ENCODE peak calls at places on chromosomes 13 and 19, in four cellular contexts. V, X, Z and J are unnamed samples.
A peak's percentile ranks its signal among the peaks of the same experiment; 100 is the strongest.

GRCh38 chr19:2048959-2049740 is 1.9 kb downstream of the MKNK2 start:
- DNase-seq in V (no peak), X (no peak), Z (no peak), J (no peak)

GRCh38 chr13:109729031-109729870 is 57.1 kb downstream of the IRS2 start:
- DNase-seq in V (no peak), X (no peak), Z (no peak), J (no peak)

GRCh38 chr13:33083054-33083453 is 66.8 kb downstream of the KL start:
- DNase-seq in V (no peak), X (no peak), Z (no peak), J (no peak)

GRCh38 chr19:39342647-39343305 is 555 bp downstream of the SAMD4B start:
- DNase-seq in V (no peak), X (peak; percentile 29), Z (no peak), J (no peak)

GRCh38 chr13:98842858-98843481 is 90.5 kb upstream of the SLC15A1 start:
- DNase-seq in V (peak; percentile 80), X (peak; percentile 60), Z (peak; percentile 82), J (peak; percentile 76)

GRCh38 chr13:20833900-20834679 is 60.3 kb upstream of the EEF1AKMT1 start:
- DNase-seq in V (no peak), X (no peak), Z (no peak), J (no peak)

GRCh38 chr19:32870154-32870573 is 597 bp upstream of the SLC7A9 start:
- DNase-seq in V (no peak), X (no peak), Z (no peak), J (no peak)

GRCh38 chr19:35628565-35629331 is at the start of gene RBM42:
- DNase-seq in V (peak; percentile 99), X (peak; percentile 97), Z (peak; percentile 97), J (peak; percentile 100)

GRCh38 chr13:76349700-76350099 is 536.5 kb downstream of the KCTD12 start:
- DNase-seq in V (no peak), X (no peak), Z (no peak), J (no peak)

DNA sequence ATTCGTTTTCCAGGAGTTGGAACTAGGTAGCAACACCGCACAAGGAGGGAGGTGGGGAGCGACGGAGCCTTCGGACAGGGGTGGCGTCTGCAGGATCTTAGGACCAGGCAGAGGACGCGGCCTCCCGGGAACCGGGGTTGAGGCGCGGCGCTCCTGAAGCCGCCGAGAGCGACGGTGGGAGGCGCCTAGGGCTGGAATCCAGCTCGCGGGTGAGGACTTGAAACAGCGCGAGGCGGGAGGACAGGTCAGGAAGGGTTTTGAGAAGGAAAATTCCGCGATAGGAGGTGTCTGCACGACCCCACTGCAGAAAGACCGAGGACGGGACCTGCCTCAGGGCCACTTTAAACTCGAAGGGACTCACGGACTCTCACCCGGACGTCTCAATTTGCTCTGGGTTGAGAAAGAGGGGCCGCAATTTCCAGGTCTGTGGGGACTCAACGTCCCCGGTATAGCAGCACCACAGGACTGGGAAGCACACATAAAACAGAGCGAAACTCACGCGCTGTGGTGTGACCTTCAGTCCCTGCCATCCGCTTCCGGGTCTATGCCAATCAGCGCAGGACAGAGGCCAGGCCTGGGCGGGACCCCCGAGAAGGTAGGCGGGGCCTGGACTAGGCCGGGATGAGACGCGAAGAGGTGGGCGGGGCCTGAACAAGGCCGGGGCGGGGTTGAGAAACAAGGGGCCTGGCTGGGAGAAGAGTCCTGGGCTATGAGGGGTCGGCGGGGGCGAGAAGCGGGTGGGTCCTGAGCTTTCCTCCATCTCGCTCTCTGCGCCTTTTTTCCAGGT is at the start of gene ZNF320:
- DNase-seq in V (peak; percentile 87), X (peak; percentile 97), Z (peak; percentile 98), J (peak; percentile 99)
- TF ChIP-seq POLR2A in V (peak; percentile 61), X (peak; percentile 97), Z (no peak), J (peak; percentile 92)

GRCh38 chr19:47225746-47226425 is 5.1 kb downstream of the BBC3 start:
- DNase-seq in V (peak; percentile 84), X (peak; percentile 92), Z (peak; percentile 94), J (no peak)

GRCh38 chr19:47228168-47228936 is 2.6 kb downstream of the BBC3 start:
- DNase-seq in V (peak; percentile 17), X (peak; percentile 26), Z (peak; percentile 75), J (no peak)

GRCh38 chr19:47227347-47228167 is 3.4 kb downstream of the BBC3 start:
- DNase-seq in V (peak; percentile 94), X (peak; percentile 62), Z (peak; percentile 93), J (peak; percentile 78)

GRCh38 chr19:47228937-47229673 is 1.9 kb downstream of the BBC3 start:
- DNase-seq in V (peak; percentile 61), X (peak; percentile 24), Z (no peak), J (no peak)

DNA sequence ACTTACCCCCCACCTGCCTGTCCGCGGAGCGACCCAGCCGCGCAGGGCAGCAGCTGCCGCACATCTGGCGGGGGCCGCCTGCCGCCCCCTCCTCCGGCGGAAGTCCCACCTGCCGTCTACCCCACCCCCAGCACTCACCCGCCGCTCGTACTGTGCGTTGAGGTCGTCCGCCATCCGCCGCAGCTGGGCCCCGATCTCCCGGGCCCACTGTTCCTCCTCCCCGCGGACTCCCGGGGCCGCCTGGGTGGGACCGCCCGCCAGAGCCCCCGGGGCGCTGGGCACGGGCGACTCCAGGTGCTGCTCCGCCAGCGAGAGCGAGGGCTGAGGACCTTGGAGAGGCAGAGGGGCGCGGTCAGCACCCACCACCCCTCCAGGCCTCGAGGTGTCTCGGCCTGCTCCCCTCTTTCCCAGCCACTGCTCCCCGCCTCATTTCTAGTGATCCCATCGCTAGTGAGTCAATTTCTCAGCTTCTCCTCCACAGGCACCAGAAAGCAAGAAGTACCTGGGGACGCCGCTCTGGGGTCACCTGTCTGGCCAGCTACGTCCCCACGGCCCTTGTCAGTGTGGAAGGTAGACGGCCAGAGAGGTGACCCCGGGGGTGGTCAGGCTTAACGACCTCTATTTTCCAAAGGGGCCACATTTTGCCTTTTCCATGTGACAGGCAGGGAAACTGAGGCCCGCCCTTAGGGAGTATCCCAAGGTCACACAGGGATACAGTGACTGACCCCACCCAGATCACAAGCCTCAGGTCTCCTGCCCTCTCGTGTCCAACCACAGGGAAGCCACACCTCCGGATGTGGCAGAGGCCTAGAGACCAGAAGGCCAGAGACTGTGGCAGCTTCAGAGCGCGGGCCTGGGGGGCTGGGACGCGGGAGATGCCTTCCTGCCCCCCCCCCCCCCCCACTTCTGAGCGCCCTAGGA is 4.3 kb downstream of the BBC3 start:
- DNase-seq in V (peak; percentile 67), X (peak; percentile 55), Z (peak; percentile 88), J (peak; percentile 70)
- TF ChIP-seq POLR2A in V (peak; percentile 55), X (peak; percentile 94), Z (no peak), J (peak; percentile 16)

GRCh38 chr19:47681388-47681787 is 31.8 kb upstream of the EHD2 start:
- DNase-seq in V (no peak), X (no peak), Z (no peak), J (no peak)
- TF ChIP-seq POLR2A in V (no peak), X (no peak), Z (no peak), J (no peak)

GRCh38 chr19:48206402-48207093 is 36.1 kb downstream of the ZSWIM9 start:
- DNase-seq in V (no peak), X (no peak), Z (no peak), J (no peak)
- TF ChIP-seq POLR2A in V (no peak), X (no peak), Z (no peak), J (no peak)

DNA sequence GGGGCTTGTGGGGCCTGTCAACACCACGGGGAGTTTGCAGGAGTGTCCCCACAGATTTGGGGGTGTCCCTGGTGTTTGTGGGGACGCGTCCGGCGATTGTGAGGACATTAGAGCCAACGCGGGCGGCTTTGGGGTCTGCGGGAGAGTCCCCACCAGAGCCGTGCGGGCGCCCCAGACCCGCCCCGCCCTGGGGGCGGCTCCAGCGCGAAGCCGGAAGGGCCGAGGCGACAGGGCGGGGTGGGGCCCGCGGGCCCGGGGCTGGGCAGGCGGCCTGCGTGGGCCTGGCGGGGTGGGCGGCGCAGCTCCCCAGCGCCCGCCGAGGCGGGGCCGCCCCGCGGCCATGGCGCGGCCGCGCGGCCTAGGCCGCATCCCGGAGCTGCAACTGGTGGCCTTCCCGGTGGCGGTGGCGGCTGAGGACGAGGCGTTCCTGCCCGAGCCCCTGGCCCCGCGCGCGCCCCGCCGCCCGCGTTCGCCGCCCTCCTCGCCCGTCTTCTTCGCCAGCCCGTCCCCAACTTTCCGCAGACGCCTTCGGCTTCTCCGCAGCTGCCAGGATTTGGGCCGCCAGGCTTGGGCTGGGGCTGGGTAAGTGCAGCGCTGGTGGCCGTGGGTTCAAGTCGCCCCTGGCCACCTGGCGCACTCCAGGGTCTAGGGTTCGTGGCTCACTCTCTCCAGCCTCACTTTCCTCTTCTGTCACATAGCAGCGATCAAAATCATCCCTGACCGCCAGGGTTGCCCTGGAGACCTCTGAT is 10.3 kb downstream of the PDE4A start:
- DNase-seq in V (peak; percentile 37), X (peak; percentile 88), Z (peak; percentile 86), J (no peak)
- TF ChIP-seq POLR2A in V (no peak), X (no peak), Z (no peak), J (no peak)

GRCh38 chr13:45433381-45433790 is 15.2 kb upstream of the SLC25A30 start:
- DNase-seq in V (no peak), X (no peak), Z (no peak), J (no peak)
- TF ChIP-seq POLR2A in V (no peak), X (no peak), Z (no peak), J (no peak)